ENCODE peak calls at places on chromosomes 2 and 18, in five cellular contexts. F is dorsolateral prefrontal cortex; C is NCI-H1092 treated with DMSO at 0.1 percent for 48 hours; Q is kidney tubule cell; O is stimulated activated CD4-positive, alpha-beta T cell treated with anti-CD3 and anti-CD28 coated beads, Interleukin-2, amount 100 ng/mL, for 48 hours. B is an unnamed sample.

GRCh38 chr2:85154048-85154753 is 21.0 kb downstream of the TCF7L1 start:
- DNase-seq in F (no peak), C (no peak), Q (no peak), O (no peak), B (no peak)

GRCh38 chr18:59744271-59744721 is 47.1 kb upstream of the CCBE1 start:
- DNase-seq in F (no peak), C (no peak), Q (peak; percentile 83), O (no peak), B (no peak)

GRCh38 chr18:64407606-64408005 is 258.7 kb upstream of the LINC00305 start:
- DNase-seq in F (no peak), C (no peak), Q (no peak), O (no peak), B (no peak)

GRCh38 chr2:27753744-27754588 is 17.6 kb upstream of the MRPL33 start:
- DNase-seq in F (peak; percentile 75), C (peak; percentile 16), Q (peak; percentile 88), O (peak; percentile 77), B (peak; percentile 83)

GRCh38 chr2:48034295-48034694 is 128.0 kb upstream of the FBXO11 start:
- DNase-seq in F (no peak), C (no peak), Q (no peak), O (no peak), B (no peak)

GRCh38 chr2:234763051-234763909 is 188.5 kb upstream of the SH3BP4 start:
- DNase-seq in F (no peak), C (no peak), Q (peak; percentile 53), O (no peak), B (no peak)

GRCh38 chr18:48201337-48201705 is 207.9 kb downstream of the ZBTB7C start:
- DNase-seq in F (no peak), C (no peak), Q (peak; percentile 33), O (no peak), B (no peak)

GRCh38 chr2:41267929-41268659 is 779.7 kb upstream of the PKDCC start:
- DNase-seq in F (no peak), C (no peak), Q (no peak), O (no peak), B (no peak)

GRCh38 chr2:239544846-239545465 is 144.1 kb upstream of the HDAC4 start:
- DNase-seq in F (no peak), C (no peak), Q (no peak), O (peak; percentile 15), B (no peak)

B was measured in lung.